ENCODE peak calls at places on chromosomes 7 and 10, in six cellular contexts. H is mesenteric fat pad, S is HFF-Myc, O is ELR, J is glomerular endothelial cell, W is MM.1S. M is an unnamed sample.

GRCh38 chr10:36634916-36635315 is 490.5 kb upstream of the ANKRD30A start:
- DNase-seq in O (peak; percentile 52), S (peak; percentile 2), H (no peak), J (no peak), W (no peak), M (peak; percentile 18)

GRCh38 chr7:85237721-85238120 is 50.9 kb upstream of the SEMA3D start:
- DNase-seq in S (peak; percentile 22), O (peak; percentile 62), W (no peak), J (no peak), H (no peak), M (no peak)

GRCh38 chr7:134278502-134279153 is 38.1 kb downstream of the SLC35B4 start:
- DNase-seq in S (no peak), O (no peak), J (no peak), W (no peak), H (no peak), M (no peak)

GRCh38 chr10:109592391-109592790 is 330.9 kb downstream of the XPNPEP1 start:
- DNase-seq in O (peak; percentile 71), W (no peak), S (no peak), H (no peak), J (no peak), M (peak; percentile 60)

GRCh38 chr10:81873932-81874816 is 820 bp upstream of the NRG3 start:
- DNase-seq in W (peak; percentile 86), J (no peak), O (no peak), S (no peak), H (no peak), M (no peak)

GRCh38 chr7:110084177-110084807 is 1006.6 kb upstream of the LRRN3 start:
- DNase-seq in J (no peak), O (no peak), H (no peak), W (no peak), S (no peak), M (no peak)

GRCh38 chr10:60535427-60535826 is 145.8 kb upstream of the ANK3 start:
- DNase-seq in W (no peak), J (no peak), H (no peak), S (no peak), O (no peak), M (no peak)

GRCh38 chr10:79044036-79044664 is 24.6 kb upstream of the ZMIZ1 start:
- DNase-seq in J (no peak), S (no peak), H (peak; percentile 47), W (no peak), O (no peak), M (no peak)

GRCh38 chr7:81195033-81195432 is 276.2 kb upstream of the SEMA3C start:
- DNase-seq in H (no peak), J (no peak), W (no peak), O (peak; percentile 19), S (no peak), M (no peak)

GRCh38 chr7:95840953-95841950 is 68.9 kb downstream of the DYNC1I1 start:
- DNase-seq in O (peak; percentile 36), J (no peak), H (no peak), W (no peak), S (peak; percentile 1), M (peak; percentile 31)

GRCh38 chr7:33261585-33261984 is 132.2 kb downstream of the BBS9 start:
- DNase-seq in J (no peak), O (peak; percentile 24), W (no peak), H (no peak), S (no peak), M (no peak)

GRCh38 chr10:4006051-4006450 is 221.0 kb upstream of the KLF6 start:
- DNase-seq in S (no peak), W (no peak), H (no peak), J (no peak), O (no peak), M (no peak)

GRCh38 chr7:13829914-13830603 is 159.4 kb downstream of the ETV1 start:
- DNase-seq in H (no peak), W (no peak), J (peak; percentile 10), S (peak; percentile 22), O (peak; percentile 75), M (peak; percentile 91)

GRCh38 chr7:82594665-82595064 is 151.1 kb upstream of the CACNA2D1 start:
- DNase-seq in J (no peak), H (no peak), W (no peak), O (no peak), S (no peak), M (no peak)

GRCh38 chr10:104347295-104348045 is 6.2 kb upstream of the CFAP58 start:
- DNase-seq in H (no peak), J (no peak), O (no peak), W (no peak), S (no peak), M (no peak)